ENCODE peak calls at places on chromosomes 5 and 9, in four cellular contexts. One of them, this sample, is unnamed.

GRCh38 chr5:102795546-102795945 is 40.4 kb downstream of the PAM start:
- DNase-seq in HepG2: no peak
- DNase-seq in K562: no peak
- DNase-seq in GM12878: no peak
- DNase-seq in this sample: no peak

GRCh38 chr5:10702040-10702629 is 58.9 kb downstream of the DAP start:
- DNase-seq in HepG2: no peak
- DNase-seq in K562: peak
- DNase-seq in GM12878: no peak
- DNase-seq in this sample: no peak

GRCh38 chr9:78406146-78406545 is 109.2 kb downstream of the PSAT1 start:
- DNase-seq in HepG2: no peak
- DNase-seq in K562: no peak
- DNase-seq in GM12878: no peak
- DNase-seq in this sample: no peak

GRCh38 chr5:43073597-43074546 is 33.8 kb upstream of the ANXA2R start:
- DNase-seq in HepG2: peak
- DNase-seq in K562: peak
- DNase-seq in GM12878: no peak
- DNase-seq in this sample: peak

GRCh38 chr9:115730845-115731244 is 422.7 kb upstream of the PAPPA start:
- DNase-seq in HepG2: no peak
- DNase-seq in K562: no peak
- DNase-seq in GM12878: no peak
- DNase-seq in this sample: no peak

GRCh38 chr5:135700731-135701130 is 121.9 kb upstream of the CXCL14 start:
- DNase-seq in HepG2: no peak
- DNase-seq in K562: no peak
- DNase-seq in GM12878: no peak
- DNase-seq in this sample: no peak

GRCh38 chr9:135512904-135513303 is 8.3 kb upstream of the LCN1 start:
- DNase-seq in HepG2: no peak
- DNase-seq in K562: no peak
- DNase-seq in GM12878: no peak
- DNase-seq in this sample: no peak

GRCh38 chr9:20640331-20641187 is 18.3 kb upstream of the MLLT3 start:
- DNase-seq in HepG2: no peak
- DNase-seq in K562: no peak
- DNase-seq in GM12878: peak
- DNase-seq in this sample: peak

GRCh38 chr5:157172408-157172807 is 6.3 kb upstream of the GARIN3 start:
- DNase-seq in HepG2: no peak
- DNase-seq in K562: no peak
- DNase-seq in GM12878: peak
- DNase-seq in this sample: no peak

GRCh38 chr5:139061274-139061673 is 136.9 kb downstream of the SIL1 start:
- DNase-seq in HepG2: peak
- DNase-seq in K562: no peak
- DNase-seq in GM12878: no peak
- DNase-seq in this sample: no peak

GRCh38 chr9:36101916-36102741 is 34.4 kb upstream of the GLIPR2 start:
- DNase-seq in HepG2: peak
- DNase-seq in K562: peak
- DNase-seq in GM12878: no peak
- DNase-seq in this sample: no peak

GRCh38 chr5:81232449-81233079 is 558 bp upstream of the CKMT2 start:
- DNase-seq in HepG2: peak
- DNase-seq in K562: no peak
- DNase-seq in GM12878: no peak
- DNase-seq in this sample: no peak

GRCh38 chr9:120393386-120394057 is 186.4 kb downstream of the CDK5RAP2 start:
- DNase-seq in HepG2: no peak
- DNase-seq in K562: no peak
- DNase-seq in GM12878: no peak
- DNase-seq in this sample: no peak
- TF ChIP-seq TARDBP in HepG2: no peak
- TF ChIP-seq TARDBP in K562: no peak
- TF ChIP-seq TARDBP in GM12878: no peak
- TF ChIP-seq TARDBP in this sample: no peak

GRCh38 chr9:110750272-110750671 is 81.7 kb downstream of the MUSK start:
- DNase-seq in HepG2: no peak
- DNase-seq in K562: no peak
- DNase-seq in GM12878: no peak
- DNase-seq in this sample: no peak
- TF ChIP-seq TARDBP in HepG2: no peak
- TF ChIP-seq TARDBP in K562: no peak
- TF ChIP-seq TARDBP in GM12878: no peak
- TF ChIP-seq TARDBP in this sample: no peak

DNA sequence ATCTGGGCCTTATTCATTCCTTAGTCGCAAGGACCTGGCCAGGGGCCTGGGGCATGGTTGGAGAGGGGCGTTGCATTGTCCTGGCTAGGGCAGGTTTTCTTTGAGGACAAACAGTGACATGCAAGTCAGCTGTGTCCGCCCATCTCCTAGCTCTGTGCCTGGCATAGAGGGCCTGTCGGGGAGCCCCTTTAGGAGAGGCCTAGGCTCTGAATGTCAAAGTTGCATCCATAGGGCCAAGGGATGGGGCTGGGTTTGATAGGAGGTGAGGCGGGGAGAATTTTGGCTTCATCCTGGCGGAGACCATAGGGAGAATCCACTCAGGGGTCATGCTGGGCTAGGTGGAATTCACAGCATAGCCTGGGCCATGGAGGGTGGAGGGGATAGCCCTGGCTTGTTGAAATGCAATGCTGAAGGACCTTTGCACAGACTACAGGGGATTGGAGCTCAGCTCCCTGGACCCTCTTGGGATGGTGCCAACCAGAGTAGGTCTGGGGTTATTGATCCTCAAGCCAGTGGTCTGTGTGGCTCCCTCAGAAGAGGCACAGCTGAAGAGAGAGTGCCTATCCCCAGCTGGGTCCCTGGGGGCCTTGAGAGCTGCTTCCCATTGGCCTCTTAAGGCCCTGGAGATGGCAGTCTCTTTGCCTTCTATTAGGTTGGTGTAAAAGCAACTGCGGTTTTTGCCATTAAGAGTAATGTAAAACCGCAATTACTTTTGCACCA is 104.0 kb downstream of the RGS3 start:
- DNase-seq in HepG2: no peak
- DNase-seq in K562: no peak
- DNase-seq in GM12878: no peak
- DNase-seq in this sample: no peak
- TF ChIP-seq TARDBP in HepG2: no peak
- TF ChIP-seq TARDBP in K562: no peak
- TF ChIP-seq TARDBP in GM12878: no peak
- TF ChIP-seq TARDBP in this sample: no peak

DNA sequence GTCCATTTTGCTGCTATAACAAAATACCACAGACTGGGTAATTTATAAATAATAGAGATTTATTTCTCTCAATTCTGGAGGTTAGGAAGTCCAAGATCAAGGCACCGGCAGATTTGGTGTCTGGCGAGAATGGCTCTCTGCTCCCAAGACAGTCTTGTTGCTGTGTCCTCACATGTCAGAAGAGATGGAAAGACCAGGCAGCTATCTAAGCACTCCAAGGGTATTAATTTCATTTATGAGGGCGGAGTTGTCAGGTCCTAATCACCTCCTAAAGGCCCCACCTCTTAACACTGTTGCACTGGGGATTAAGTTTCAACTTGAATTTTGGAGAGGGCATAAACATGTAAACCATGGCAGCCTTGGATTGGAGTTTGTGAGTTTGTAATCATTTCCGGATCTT is 30.3 kb downstream of the ADCY2 start:
- DNase-seq in HepG2: no peak
- DNase-seq in K562: no peak
- DNase-seq in GM12878: no peak
- DNase-seq in this sample: no peak
- TF ChIP-seq TARDBP in HepG2: no peak
- TF ChIP-seq TARDBP in K562: no peak
- TF ChIP-seq TARDBP in GM12878: no peak
- TF ChIP-seq TARDBP in this sample: no peak

GRCh38 chr5:53090229-53090628 is 19.3 kb downstream of the MOCS2 start:
- DNase-seq in HepG2: no peak
- DNase-seq in K562: no peak
- DNase-seq in GM12878: no peak
- DNase-seq in this sample: no peak

GRCh38 chr5:53087596-53087995 is 22.0 kb downstream of the MOCS2 start:
- DNase-seq in HepG2: no peak
- DNase-seq in K562: no peak
- DNase-seq in GM12878: no peak
- DNase-seq in this sample: no peak

GRCh38 chr5:53089481-53089976 is 20.0 kb downstream of the MOCS2 start:
- DNase-seq in HepG2: no peak
- DNase-seq in K562: no peak
- DNase-seq in GM12878: peak
- DNase-seq in this sample: no peak

GRCh38 chr5:53084856-53085255 is 24.7 kb downstream of the MOCS2 start:
- DNase-seq in HepG2: no peak
- DNase-seq in K562: no peak
- DNase-seq in GM12878: no peak
- DNase-seq in this sample: no peak

GRCh38 chr5:53087171-53087570 is 22.4 kb downstream of the MOCS2 start:
- DNase-seq in HepG2: no peak
- DNase-seq in K562: no peak
- DNase-seq in GM12878: no peak
- DNase-seq in this sample: no peak
- TF ChIP-seq TARDBP in HepG2: no peak
- TF ChIP-seq TARDBP in K562: no peak
- TF ChIP-seq TARDBP in GM12878: no peak
- TF ChIP-seq TARDBP in this sample: no peak

GRCh38 chr5:76544268-76544926 is 78.8 kb downstream of the F2RL2 start:
- DNase-seq in HepG2: peak
- DNase-seq in K562: peak
- DNase-seq in GM12878: peak
- DNase-seq in this sample: peak
- TF ChIP-seq TARDBP in HepG2: no peak
- TF ChIP-seq TARDBP in K562: no peak
- TF ChIP-seq TARDBP in GM12878: no peak
- TF ChIP-seq TARDBP in this sample: no peak

This sample was measured in HEK293T.